ENCODE peak calls at places on chromosomes 2 and 18, in ten cellular contexts. S is activated CD4-positive, alpha-beta T cell treated with anti-CD3 and anti-CD28 coated beads for 48 hours; T is hepatic stellate cell; I is memory B cell; R is stimulated activated CD4-positive, alpha-beta T cell treated with anti-CD3 and anti-CD28 coated beads, Interleukin-4, amount 100 ng/mL, for 1 hour; X is dermis blood vessel endothelial cell; E is DND-41; W is endothelial cell; Y is T-cell; B is stimulated activated CD8-positive, alpha-beta memory T cell treated with anti-CD3 and anti-CD28 coated beads, Interleukin-15, amount 100 ng/mL, for 24 hours. Z is an unnamed sample.

GRCh38 chr2:239275037-239275685 is 125.7 kb downstream of the HDAC4 start:
- DNase-seq in S (peak; percentile 87), T (peak; percentile 96), I (peak; percentile 51), R (peak; percentile 72), X (no peak), E (peak; percentile 59), W (no peak), Y (peak; percentile 77), B (no peak), Z (peak; percentile 64)

GRCh38 chr2:1868683-1869141 is 124.4 kb upstream of the PXDN start:
- DNase-seq in S (no peak), T (no peak), I (no peak), R (no peak), X (no peak), E (no peak), W (no peak), Y (no peak), B (no peak), Z (no peak)

GRCh38 chr2:38554973-38555595 is 47.6 kb downstream of the HNRNPLL start:
- DNase-seq in S (no peak), T (no peak), I (no peak), R (no peak), X (peak; percentile 43), E (no peak), W (no peak), Y (no peak), B (no peak), Z (no peak)

GRCh38 chr2:152613235-152613634 is 104.0 kb downstream of the PRPF40A start:
- DNase-seq in S (no peak), T (no peak), I (no peak), R (no peak), X (peak; percentile 19), E (no peak), W (no peak), Y (no peak), B (no peak), Z (no peak)

GRCh38 chr2:228181098-228182019 is at the start of gene SPHKAP:
- DNase-seq in S (no peak), T (no peak), I (no peak), R (no peak), X (no peak), E (no peak), W (peak; percentile 34), Y (no peak), B (no peak), Z (no peak)

GRCh38 chr2:186573528-186573927 is 16.3 kb upstream of the ITGAV start:
- DNase-seq in S (no peak), T (no peak), I (no peak), R (no peak), X (no peak), E (no peak), W (no peak), Y (no peak), B (no peak), Z (no peak)

GRCh38 chr18:24187689-24188088 is 48.8 kb downstream of the CABYR start:
- DNase-seq in S (no peak), T (no peak), I (no peak), R (no peak), X (no peak), E (no peak), W (no peak), Y (no peak), B (no peak), Z (no peak)

GRCh38 chr18:26948703-26949102 is 83.2 kb upstream of the AQP4 start:
- DNase-seq in S (no peak), T (no peak), I (no peak), R (no peak), X (no peak), E (no peak), W (no peak), Y (no peak), B (no peak), Z (no peak)

GRCh38 chr18:61898576-61899205 is 5.9 kb upstream of the RNF152 start:
- DNase-seq in S (no peak), T (no peak), I (no peak), R (no peak), X (no peak), E (no peak), W (no peak), Y (no peak), B (no peak), Z (no peak)

GRCh38 chr18:49048361-49048760 is 97.6 kb upstream of the SMAD7 start:
- DNase-seq in S (no peak), T (no peak), I (no peak), R (no peak), X (no peak), E (no peak), W (no peak), Y (no peak), B (no peak), Z (no peak)

GRCh38 chr2:15334650-15335326 is 226.3 kb downstream of the NBAS start:
- DNase-seq in S (no peak), T (no peak), I (no peak), R (no peak), X (no peak), E (no peak), W (no peak), Y (no peak), B (no peak), Z (no peak)

GRCh38 chr2:48572797-48573196 is 42.8 kb downstream of the STON1 start:
- DNase-seq in S (no peak), T (no peak), I (no peak), R (no peak), X (no peak), E (no peak), W (no peak), Y (no peak), B (no peak), Z (no peak)

GRCh38 chr2:223247136-223247535 is 195.1 kb downstream of the KCNE4 start:
- DNase-seq in S (no peak), T (peak; percentile 10), I (no peak), R (no peak), X (peak; percentile 51), E (no peak), W (peak; percentile 8), Y (no peak), B (no peak), Z (no peak)

GRCh38 chr18:8389391-8390340 is 219.6 kb upstream of the RAB12 start:
- DNase-seq in S (peak; percentile 61), T (peak; percentile 73), I (no peak), R (peak; percentile 5), X (peak; percentile 91), E (peak; percentile 44), W (peak; percentile 75), Y (peak; percentile 11), B (no peak), Z (no peak)

GRCh38 chr2:102848366-102848839 is 86.6 kb downstream of the TMEM182 start:
- DNase-seq in S (peak; percentile 54), T (peak; percentile 16), I (no peak), R (peak; percentile 10), X (no peak), E (no peak), W (peak; percentile 83), Y (no peak), B (no peak), Z (no peak)

GRCh38 chr2:237341872-237342271 is 72.1 kb downstream of the COL6A3 start:
- DNase-seq in S (no peak), T (no peak), I (no peak), R (no peak), X (peak; percentile 15), E (no peak), W (no peak), Y (no peak), B (no peak), Z (no peak)

GRCh38 chr2:106847366-106847765 is 38.6 kb downstream of the ST6GAL2 start:
- DNase-seq in S (no peak), T (no peak), I (no peak), R (no peak), X (no peak), E (no peak), W (no peak), Y (no peak), B (no peak), Z (no peak)

GRCh38 chr2:233990261-233990798 is 60.2 kb upstream of the SPP2 start:
- DNase-seq in S (peak; percentile 56), T (no peak), I (peak; percentile 15), R (peak; percentile 14), X (no peak), E (peak; percentile 26), W (no peak), Y (peak; percentile 67), B (no peak), Z (no peak)

GRCh38 chr2:23563151-23563550 is 178.2 kb downstream of the KLHL29 start:
- DNase-seq in S (no peak), T (no peak), I (no peak), R (no peak), X (no peak), E (no peak), W (no peak), Y (no peak), B (no peak), Z (no peak)

GRCh38 chr2:46306320-46306719 is 9.1 kb downstream of the EPAS1 start:
- DNase-seq in S (no peak), T (no peak), I (no peak), R (no peak), X (peak; percentile 76), E (no peak), W (no peak), Y (no peak), B (no peak), Z (no peak)

GRCh38 chr2:223513771-223514455 is 88.2 kb downstream of the SCG2 start:
- DNase-seq in S (no peak), T (no peak), I (no peak), R (no peak), X (no peak), E (no peak), W (no peak), Y (no peak), B (no peak), Z (no peak)

GRCh38 chr2:109129921-109130725 is 1.1 kb downstream of the SH3RF3 start:
- DNase-seq in S (no peak), T (peak; percentile 59), I (no peak), R (peak; percentile 26), X (peak; percentile 49), E (no peak), W (no peak), Y (no peak), B (no peak), Z (no peak)

GRCh38 chr2:160418853-160419252 is 74.8 kb downstream of the RBMS1 start:
- DNase-seq in S (no peak), T (no peak), I (no peak), R (no peak), X (no peak), E (no peak), W (no peak), Y (no peak), B (no peak), Z (no peak)

GRCh38 chr18:59742325-59743111 is 45.3 kb upstream of the CCBE1 start:
- DNase-seq in S (no peak), T (peak; percentile 8), I (no peak), R (no peak), X (no peak), E (no peak), W (no peak), Y (no peak), B (no peak), Z (no peak)

GRCh38 chr2:85888745-85889647 is at the start of gene ST3GAL5:
- DNase-seq in S (peak; percentile 92), T (peak; percentile 87), I (peak; percentile 95), R (peak; percentile 96), X (peak; percentile 95), E (peak; percentile 90), W (peak; percentile 95), Y (peak; percentile 94), B (peak; percentile 94), Z (peak; percentile 51)

GRCh38 chr18:49494660-49495059 is 7.6 kb upstream of the C18orf32 start:
- DNase-seq in S (no peak), T (no peak), I (no peak), R (no peak), X (peak; percentile 35), E (no peak), W (no peak), Y (no peak), B (no peak), Z (no peak)

GRCh38 chr18:8946046-8946838 is 156.3 kb upstream of the NDUFV2 start:
- DNase-seq in S (no peak), T (peak; percentile 70), I (no peak), R (no peak), X (no peak), E (no peak), W (no peak), Y (no peak), B (no peak), Z (no peak)